ENCODE peak calls at places on chromosome 17, in eight cellular contexts. One of them, this sample, is unnamed.

GRCh38 chr17:77943971-77944370 is 14.5 kb upstream of the TNRC6C start:
- DNase-seq in T-helper 1 cell: no peak
- DNase-seq in Daoy: no peak
- DNase-seq in posterior cingulate gyrus: no peak
- DNase-seq in stimulated activated effector memory CD8-positive, alpha-beta T cell treated with anti-CD3 and anti-CD28 coated beads, Interleukin-12 subunit alpha, Interleukin-12 subunit beta, amount 100 ng/mL, for 72 hours: no peak
- DNase-seq in putamen: no peak
- DNase-seq in right lobe of liver: no peak
- DNase-seq in stimulated activated CD4-positive, alpha-beta T cell treated with anti-CD3 and anti-CD28 coated beads, Interleukin-1b, Interleukin-23, amount 100 ng/mL, for 1 hour: no peak
- DNase-seq in this sample: no peak

GRCh38 chr17:5840811-5841446 is 229.2 kb upstream of the WSCD1 start:
- DNase-seq in stimulated activated CD4-positive, alpha-beta T cell treated with anti-CD3 and anti-CD28 coated beads, Interleukin-1b, Interleukin-23, amount 100 ng/mL, for 1 hour: no peak
- DNase-seq in right lobe of liver: no peak
- DNase-seq in putamen: no peak
- DNase-seq in T-helper 1 cell: no peak
- DNase-seq in Daoy: no peak
- DNase-seq in posterior cingulate gyrus: no peak
- DNase-seq in stimulated activated effector memory CD8-positive, alpha-beta T cell treated with anti-CD3 and anti-CD28 coated beads, Interleukin-12 subunit alpha, Interleukin-12 subunit beta, amount 100 ng/mL, for 72 hours: no peak
- DNase-seq in this sample: peak

GRCh38 chr17:32569171-32570080 is 82.6 kb downstream of the CDK5R1 start:
- DNase-seq in stimulated activated effector memory CD8-positive, alpha-beta T cell treated with anti-CD3 and anti-CD28 coated beads, Interleukin-12 subunit alpha, Interleukin-12 subunit beta, amount 100 ng/mL, for 72 hours: no peak
- DNase-seq in T-helper 1 cell: no peak
- DNase-seq in right lobe of liver: no peak
- DNase-seq in putamen: no peak
- DNase-seq in Daoy: peak
- DNase-seq in posterior cingulate gyrus: no peak
- DNase-seq in stimulated activated CD4-positive, alpha-beta T cell treated with anti-CD3 and anti-CD28 coated beads, Interleukin-1b, Interleukin-23, amount 100 ng/mL, for 1 hour: no peak
- DNase-seq in this sample: no peak

GRCh38 chr17:10730956-10731879 is 1.4 kb upstream of the TMEM220 start:
- DNase-seq in posterior cingulate gyrus: peak
- DNase-seq in right lobe of liver: peak
- DNase-seq in putamen: no peak
- DNase-seq in Daoy: no peak
- DNase-seq in stimulated activated effector memory CD8-positive, alpha-beta T cell treated with anti-CD3 and anti-CD28 coated beads, Interleukin-12 subunit alpha, Interleukin-12 subunit beta, amount 100 ng/mL, for 72 hours: peak
- DNase-seq in T-helper 1 cell: no peak
- DNase-seq in stimulated activated CD4-positive, alpha-beta T cell treated with anti-CD3 and anti-CD28 coated beads, Interleukin-1b, Interleukin-23, amount 100 ng/mL, for 1 hour: no peak
- DNase-seq in this sample: no peak

GRCh38 chr17:73340093-73340596 is 28.3 kb upstream of the CDC42EP4 start:
- DNase-seq in right lobe of liver: no peak
- DNase-seq in T-helper 1 cell: no peak
- DNase-seq in stimulated activated effector memory CD8-positive, alpha-beta T cell treated with anti-CD3 and anti-CD28 coated beads, Interleukin-12 subunit alpha, Interleukin-12 subunit beta, amount 100 ng/mL, for 72 hours: no peak
- DNase-seq in putamen: no peak
- DNase-seq in stimulated activated CD4-positive, alpha-beta T cell treated with anti-CD3 and anti-CD28 coated beads, Interleukin-1b, Interleukin-23, amount 100 ng/mL, for 1 hour: no peak
- DNase-seq in Daoy: peak
- DNase-seq in posterior cingulate gyrus: no peak
- DNase-seq in this sample: no peak

GRCh38 chr17:30433514-30433913 is 43.7 kb upstream of the GOSR1 start:
- DNase-seq in putamen: no peak
- DNase-seq in T-helper 1 cell: no peak
- DNase-seq in stimulated activated effector memory CD8-positive, alpha-beta T cell treated with anti-CD3 and anti-CD28 coated beads, Interleukin-12 subunit alpha, Interleukin-12 subunit beta, amount 100 ng/mL, for 72 hours: no peak
- DNase-seq in right lobe of liver: no peak
- DNase-seq in stimulated activated CD4-positive, alpha-beta T cell treated with anti-CD3 and anti-CD28 coated beads, Interleukin-1b, Interleukin-23, amount 100 ng/mL, for 1 hour: no peak
- DNase-seq in posterior cingulate gyrus: no peak
- DNase-seq in Daoy: peak
- DNase-seq in this sample: no peak

GRCh38 chr17:79644617-79645016 is 33.8 kb upstream of the RBFOX3 start:
- DNase-seq in stimulated activated CD4-positive, alpha-beta T cell treated with anti-CD3 and anti-CD28 coated beads, Interleukin-1b, Interleukin-23, amount 100 ng/mL, for 1 hour: no peak
- DNase-seq in T-helper 1 cell: no peak
- DNase-seq in stimulated activated effector memory CD8-positive, alpha-beta T cell treated with anti-CD3 and anti-CD28 coated beads, Interleukin-12 subunit alpha, Interleukin-12 subunit beta, amount 100 ng/mL, for 72 hours: no peak
- DNase-seq in Daoy: no peak
- DNase-seq in putamen: no peak
- DNase-seq in posterior cingulate gyrus: no peak
- DNase-seq in right lobe of liver: no peak
- DNase-seq in this sample: no peak

GRCh38 chr17:37465058-37465616 is 24.6 kb upstream of the DUSP14 start:
- DNase-seq in stimulated activated effector memory CD8-positive, alpha-beta T cell treated with anti-CD3 and anti-CD28 coated beads, Interleukin-12 subunit alpha, Interleukin-12 subunit beta, amount 100 ng/mL, for 72 hours: no peak
- DNase-seq in posterior cingulate gyrus: no peak
- DNase-seq in Daoy: no peak
- DNase-seq in stimulated activated CD4-positive, alpha-beta T cell treated with anti-CD3 and anti-CD28 coated beads, Interleukin-1b, Interleukin-23, amount 100 ng/mL, for 1 hour: no peak
- DNase-seq in putamen: no peak
- DNase-seq in T-helper 1 cell: no peak
- DNase-seq in right lobe of liver: no peak
- DNase-seq in this sample: no peak

GRCh38 chr17:75914643-75915265 is 10.1 kb upstream of the MRPL38 start:
- DNase-seq in stimulated activated CD4-positive, alpha-beta T cell treated with anti-CD3 and anti-CD28 coated beads, Interleukin-1b, Interleukin-23, amount 100 ng/mL, for 1 hour: no peak
- DNase-seq in stimulated activated effector memory CD8-positive, alpha-beta T cell treated with anti-CD3 and anti-CD28 coated beads, Interleukin-12 subunit alpha, Interleukin-12 subunit beta, amount 100 ng/mL, for 72 hours: no peak
- DNase-seq in T-helper 1 cell: no peak
- DNase-seq in right lobe of liver: no peak
- DNase-seq in putamen: no peak
- DNase-seq in Daoy: no peak
- DNase-seq in posterior cingulate gyrus: no peak
- DNase-seq in this sample: no peak

GRCh38 chr17:66764559-66764958 is 70.4 kb upstream of the CACNG5 start:
- DNase-seq in stimulated activated CD4-positive, alpha-beta T cell treated with anti-CD3 and anti-CD28 coated beads, Interleukin-1b, Interleukin-23, amount 100 ng/mL, for 1 hour: no peak
- DNase-seq in T-helper 1 cell: no peak
- DNase-seq in stimulated activated effector memory CD8-positive, alpha-beta T cell treated with anti-CD3 and anti-CD28 coated beads, Interleukin-12 subunit alpha, Interleukin-12 subunit beta, amount 100 ng/mL, for 72 hours: no peak
- DNase-seq in putamen: peak
- DNase-seq in right lobe of liver: no peak
- DNase-seq in posterior cingulate gyrus: no peak
- DNase-seq in Daoy: no peak
- DNase-seq in this sample: no peak

GRCh38 chr17:8643855-8644506 is 13.5 kb upstream of the MYH10 start:
- DNase-seq in stimulated activated effector memory CD8-positive, alpha-beta T cell treated with anti-CD3 and anti-CD28 coated beads, Interleukin-12 subunit alpha, Interleukin-12 subunit beta, amount 100 ng/mL, for 72 hours: no peak
- DNase-seq in posterior cingulate gyrus: no peak
- DNase-seq in T-helper 1 cell: no peak
- DNase-seq in putamen: no peak
- DNase-seq in right lobe of liver: no peak
- DNase-seq in Daoy: no peak
- DNase-seq in stimulated activated CD4-positive, alpha-beta T cell treated with anti-CD3 and anti-CD28 coated beads, Interleukin-1b, Interleukin-23, amount 100 ng/mL, for 1 hour: no peak
- DNase-seq in this sample: no peak

GRCh38 chr17:47239663-47240374 is 13.8 kb upstream of the ITGB3 start:
- DNase-seq in putamen: peak
- DNase-seq in T-helper 1 cell: no peak
- DNase-seq in posterior cingulate gyrus: peak
- DNase-seq in stimulated activated CD4-positive, alpha-beta T cell treated with anti-CD3 and anti-CD28 coated beads, Interleukin-1b, Interleukin-23, amount 100 ng/mL, for 1 hour: no peak
- DNase-seq in right lobe of liver: peak
- DNase-seq in stimulated activated effector memory CD8-positive, alpha-beta T cell treated with anti-CD3 and anti-CD28 coated beads, Interleukin-12 subunit alpha, Interleukin-12 subunit beta, amount 100 ng/mL, for 72 hours: no peak
- DNase-seq in Daoy: peak
- DNase-seq in this sample: no peak

GRCh38 chr17:30524847-30525246 is 47.6 kb downstream of the GOSR1 start:
- DNase-seq in Daoy: no peak
- DNase-seq in putamen: no peak
- DNase-seq in posterior cingulate gyrus: no peak
- DNase-seq in right lobe of liver: no peak
- DNase-seq in stimulated activated effector memory CD8-positive, alpha-beta T cell treated with anti-CD3 and anti-CD28 coated beads, Interleukin-12 subunit alpha, Interleukin-12 subunit beta, amount 100 ng/mL, for 72 hours: no peak
- DNase-seq in stimulated activated CD4-positive, alpha-beta T cell treated with anti-CD3 and anti-CD28 coated beads, Interleukin-1b, Interleukin-23, amount 100 ng/mL, for 1 hour: no peak
- DNase-seq in T-helper 1 cell: no peak
- DNase-seq in this sample: no peak

GRCh38 chr17:30363715-30364202 is 15.0 kb upstream of the CPD start:
- DNase-seq in right lobe of liver: no peak
- DNase-seq in Daoy: peak
- DNase-seq in putamen: peak
- DNase-seq in stimulated activated CD4-positive, alpha-beta T cell treated with anti-CD3 and anti-CD28 coated beads, Interleukin-1b, Interleukin-23, amount 100 ng/mL, for 1 hour: peak
- DNase-seq in posterior cingulate gyrus: no peak
- DNase-seq in T-helper 1 cell: peak
- DNase-seq in stimulated activated effector memory CD8-positive, alpha-beta T cell treated with anti-CD3 and anti-CD28 coated beads, Interleukin-12 subunit alpha, Interleukin-12 subunit beta, amount 100 ng/mL, for 72 hours: peak
- DNase-seq in this sample: no peak

GRCh38 chr17:50904522-50905459 is 38.6 kb upstream of the TOB1 start:
- DNase-seq in stimulated activated effector memory CD8-positive, alpha-beta T cell treated with anti-CD3 and anti-CD28 coated beads, Interleukin-12 subunit alpha, Interleukin-12 subunit beta, amount 100 ng/mL, for 72 hours: no peak
- DNase-seq in stimulated activated CD4-positive, alpha-beta T cell treated with anti-CD3 and anti-CD28 coated beads, Interleukin-1b, Interleukin-23, amount 100 ng/mL, for 1 hour: no peak
- DNase-seq in right lobe of liver: peak
- DNase-seq in T-helper 1 cell: no peak
- DNase-seq in putamen: peak
- DNase-seq in Daoy: peak
- DNase-seq in posterior cingulate gyrus: peak
- DNase-seq in this sample: no peak

GRCh38 chr17:1623057-1623456 is 5.6 kb downstream of the SLC43A2 start:
- DNase-seq in stimulated activated CD4-positive, alpha-beta T cell treated with anti-CD3 and anti-CD28 coated beads, Interleukin-1b, Interleukin-23, amount 100 ng/mL, for 1 hour: no peak
- DNase-seq in T-helper 1 cell: no peak
- DNase-seq in right lobe of liver: no peak
- DNase-seq in posterior cingulate gyrus: no peak
- DNase-seq in stimulated activated effector memory CD8-positive, alpha-beta T cell treated with anti-CD3 and anti-CD28 coated beads, Interleukin-12 subunit alpha, Interleukin-12 subunit beta, amount 100 ng/mL, for 72 hours: no peak
- DNase-seq in putamen: no peak
- DNase-seq in Daoy: no peak
- DNase-seq in this sample: no peak

GRCh38 chr17:76476736-76477135 is 9.3 kb downstream of the AANAT start:
- DNase-seq in stimulated activated effector memory CD8-positive, alpha-beta T cell treated with anti-CD3 and anti-CD28 coated beads, Interleukin-12 subunit alpha, Interleukin-12 subunit beta, amount 100 ng/mL, for 72 hours: no peak
- DNase-seq in Daoy: no peak
- DNase-seq in right lobe of liver: no peak
- DNase-seq in posterior cingulate gyrus: no peak
- DNase-seq in T-helper 1 cell: no peak
- DNase-seq in putamen: no peak
- DNase-seq in stimulated activated CD4-positive, alpha-beta T cell treated with anti-CD3 and anti-CD28 coated beads, Interleukin-1b, Interleukin-23, amount 100 ng/mL, for 1 hour: no peak
- DNase-seq in this sample: no peak

GRCh38 chr17:74546586-74546985 is 671 bp upstream of the CD300C start:
- DNase-seq in Daoy: no peak
- DNase-seq in T-helper 1 cell: no peak
- DNase-seq in putamen: no peak
- DNase-seq in stimulated activated CD4-positive, alpha-beta T cell treated with anti-CD3 and anti-CD28 coated beads, Interleukin-1b, Interleukin-23, amount 100 ng/mL, for 1 hour: no peak
- DNase-seq in stimulated activated effector memory CD8-positive, alpha-beta T cell treated with anti-CD3 and anti-CD28 coated beads, Interleukin-12 subunit alpha, Interleukin-12 subunit beta, amount 100 ng/mL, for 72 hours: no peak
- DNase-seq in posterior cingulate gyrus: peak
- DNase-seq in right lobe of liver: no peak
- DNase-seq in this sample: no peak

GRCh38 chr17:5580974-5581373 is 3.3 kb downstream of the NLRP1 start:
- DNase-seq in stimulated activated effector memory CD8-positive, alpha-beta T cell treated with anti-CD3 and anti-CD28 coated beads, Interleukin-12 subunit alpha, Interleukin-12 subunit beta, amount 100 ng/mL, for 72 hours: no peak
- DNase-seq in stimulated activated CD4-positive, alpha-beta T cell treated with anti-CD3 and anti-CD28 coated beads, Interleukin-1b, Interleukin-23, amount 100 ng/mL, for 1 hour: no peak
- DNase-seq in right lobe of liver: no peak
- DNase-seq in posterior cingulate gyrus: no peak
- DNase-seq in putamen: no peak
- DNase-seq in T-helper 1 cell: no peak
- DNase-seq in Daoy: no peak
- DNase-seq in this sample: no peak

GRCh38 chr17:32486701-32487459 is at the start of gene CDK5R1:
- DNase-seq in stimulated activated effector memory CD8-positive, alpha-beta T cell treated with anti-CD3 and anti-CD28 coated beads, Interleukin-12 subunit alpha, Interleukin-12 subunit beta, amount 100 ng/mL, for 72 hours: peak
- DNase-seq in stimulated activated CD4-positive, alpha-beta T cell treated with anti-CD3 and anti-CD28 coated beads, Interleukin-1b, Interleukin-23, amount 100 ng/mL, for 1 hour: no peak
- DNase-seq in posterior cingulate gyrus: peak
- DNase-seq in putamen: peak
- DNase-seq in right lobe of liver: peak
- DNase-seq in T-helper 1 cell: peak
- DNase-seq in Daoy: peak
- DNase-seq in this sample: no peak

This sample was measured in cerebellar nuclear complex.